ENCODE peak calls at places on chromosome 18, in five cellular contexts. W is GM12878, C is WTC11, Y is K562, N is HepG2. Q is an unnamed sample.

GRCh38 chr18:44958450-44958849 is 277.8 kb downstream of the SETBP1 start:
- DNase-seq in Y (no peak), C (no peak), W (no peak), N (no peak), Q (no peak)

GRCh38 chr18:4636957-4637356 is 181.8 kb upstream of the DLGAP1 start:
- DNase-seq in N (no peak), C (no peak), Y (no peak), W (no peak), Q (no peak)

GRCh38 chr18:29123706-29124530 is 947.0 kb upstream of the CDH2 start:
- DNase-seq in C (no peak), N (no peak), W (no peak), Y (no peak), Q (no peak)

GRCh38 chr18:48860276-48861180 is 90.2 kb downstream of the SMAD7 start:
- DNase-seq in C (peak), W (no peak), Y (no peak), N (no peak), Q (no peak)

GRCh38 chr18:58076052-58076451 is 32.0 kb downstream of the NEDD4L start:
- DNase-seq in Y (no peak), C (no peak), N (no peak), W (no peak), Q (no peak)

GRCh38 chr18:49464718-49465598 is 4.5 kb upstream of the DYM start:
- DNase-seq in Y (no peak), N (no peak), W (no peak), C (peak), Q (no peak)

GRCh38 chr18:78642561-78643398 is 336.8 kb upstream of the SALL3 start:
- DNase-seq in W (no peak), C (no peak), N (no peak), Y (no peak), Q (no peak)

GRCh38 chr18:10923225-10923624 is 226.1 kb downstream of the PIEZO2 start:
- DNase-seq in N (no peak), Y (no peak), C (no peak), W (no peak), Q (no peak)

GRCh38 chr18:68494802-68495560 is 219.9 kb downstream of the TMX3 start:
- DNase-seq in Y (no peak), N (no peak), W (no peak), C (no peak), Q (no peak)

GRCh38 chr18:7757175-7757574 is 190.1 kb downstream of the PTPRM start:
- DNase-seq in Y (no peak), W (no peak), N (no peak), C (no peak), Q (no peak)

GRCh38 chr18:48391863-48392262 is 17.3 kb downstream of the ZBTB7C start:
- DNase-seq in W (no peak), C (no peak), Y (no peak), N (no peak), Q (no peak)

GRCh38 chr18:58186258-58186948 is 142.4 kb downstream of the NEDD4L start:
- DNase-seq in C (no peak), N (no peak), W (no peak), Y (no peak), Q (peak)

GRCh38 chr18:67428805-67429204 is 87.7 kb downstream of the DSEL start:
- DNase-seq in N (no peak), C (no peak), Y (no peak), W (no peak), Q (no peak)

GRCh38 chr18:26089247-26090129 is 925 bp downstream of the SS18 start:
- DNase-seq in Y (peak), C (no peak), W (no peak), N (peak), Q (peak)

GRCh38 chr18:67865400-67865799 is 348.9 kb upstream of the DSEL start:
- DNase-seq in Y (no peak), W (no peak), N (no peak), C (no peak), Q (no peak)

GRCh38 chr18:13610517-13610916 is 115.8 kb downstream of the FAM210A start:
- DNase-seq in C (no peak), N (no peak), Y (no peak), W (no peak), Q (no peak)

GRCh38 chr18:34999734-35000397 is 41.3 kb upstream of the MAPRE2 start:
- DNase-seq in W (no peak), N (no peak), Y (no peak), C (no peak), Q (no peak)

GRCh38 chr18:13437034-13437433 is 218.5 kb downstream of the LDLRAD4 start:
- DNase-seq in C (no peak), Y (no peak), W (no peak), N (no peak), Q (no peak)

GRCh38 chr18:46715062-46715461 is 41.8 kb downstream of the ST8SIA5 start:
- DNase-seq in C (peak), W (no peak), N (no peak), Y (no peak), Q (no peak)

GRCh38 chr18:35890323-35890722 is 82.2 kb upstream of the RMP24 start:
- DNase-seq in W (no peak), C (no peak), N (no peak), Y (no peak), Q (no peak)

GRCh38 chr18:34223164-34223892 is 1.4 kb downstream of the NOL4 start:
- DNase-seq in Y (no peak), N (no peak), C (peak), W (no peak), Q (no peak)

GRCh38 chr18:7822435-7823425 is 255.6 kb downstream of the PTPRM start:
- DNase-seq in C (no peak), W (no peak), Y (no peak), N (no peak), Q (no peak)

GRCh38 chr18:57959278-57959677 is 84.7 kb upstream of the NEDD4L start:
- DNase-seq in Y (no peak), W (no peak), C (no peak), N (peak), Q (peak)

GRCh38 chr18:58606236-58606635 is 22.7 kb downstream of the ALPK2 start:
- DNase-seq in C (no peak), Y (no peak), W (no peak), N (peak), Q (no peak)

GRCh38 chr18:36811430-36811829 is 17.4 kb downstream of the TPGS2 start:
- DNase-seq in C (no peak), N (no peak), W (no peak), Y (peak), Q (no peak)

GRCh38 chr18:13629841-13630747 is 96.3 kb downstream of the FAM210A start:
- DNase-seq in N (peak), C (peak), W (peak), Y (peak), Q (peak)

GRCh38 chr18:10006261-10006903 is 92.6 kb downstream of the VAPA start:
- DNase-seq in W (no peak), C (no peak), N (no peak), Y (no peak), Q (no peak)

GRCh38 chr18:10526211-10526949 is 553 bp downstream of the NAPG start:
- DNase-seq in N (peak), C (peak), Y (peak), W (no peak), Q (peak)

GRCh38 chr18:51614033-51614432 is 416.6 kb upstream of the MEX3C start:
- DNase-seq in N (peak), W (no peak), Y (no peak), C (no peak), Q (peak)
- TF ChIP-seq ESRRA in N (no peak), W (no peak), Y (no peak), C (no peak), Q (no peak)

DNA sequence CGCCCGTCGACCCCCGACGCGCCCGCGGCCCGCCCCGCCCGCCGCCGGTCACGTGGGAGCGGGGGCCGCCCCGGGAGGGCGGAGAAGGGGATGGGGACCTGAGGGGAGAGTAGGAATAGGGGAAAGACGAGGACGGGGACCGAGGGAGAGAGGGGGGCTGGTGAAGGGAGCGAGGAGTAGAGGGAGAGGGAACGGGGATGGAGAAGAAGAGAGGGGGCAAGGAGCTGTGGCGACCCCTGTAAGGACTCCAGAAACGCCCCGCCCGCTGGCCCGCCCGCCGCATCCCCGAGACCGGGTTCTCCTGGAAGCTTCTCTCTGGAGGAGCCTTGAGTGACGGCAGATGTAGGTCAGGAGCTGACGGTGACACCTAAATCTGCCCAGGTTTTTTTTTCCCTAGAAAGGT is 615 bp downstream of the ADNP2 start:
- DNase-seq in Y (no peak), W (no peak), N (no peak), C (peak), Q (peak)
- TF ChIP-seq ESRRA in Y (no peak), W (no peak), N (no peak), C (no peak), Q (no peak)

DNA sequence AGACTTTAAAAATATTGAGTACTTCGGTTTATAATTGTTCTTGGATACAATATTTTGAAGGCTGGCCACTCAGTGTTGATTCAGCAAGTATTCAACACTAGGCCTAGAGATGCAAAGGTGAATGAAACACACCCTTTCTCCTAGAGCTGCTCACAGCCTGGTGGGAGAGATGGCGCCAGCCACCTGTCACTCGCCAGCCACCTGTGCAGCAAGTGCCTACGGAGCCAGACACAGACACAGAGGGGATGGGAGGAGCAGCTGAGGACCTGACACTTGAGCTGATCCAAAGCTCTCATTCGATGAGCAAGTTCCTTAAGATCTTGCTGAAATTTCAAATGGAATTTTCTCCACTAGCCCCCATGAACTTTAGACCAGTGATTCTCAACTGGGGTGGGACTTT is 151.1 kb upstream of the RIOK3 start:
- DNase-seq in Y (no peak), C (no peak), N (no peak), W (no peak), Q (no peak)
- TF ChIP-seq ESRRA in Y (no peak), C (no peak), N (no peak), W (no peak), Q (no peak)

GRCh38 chr18:39558658-39559057 is 1993.1 kb upstream of the CELF4 start:
- DNase-seq in C (no peak), N (no peak), W (no peak), Y (no peak), Q (no peak)

GRCh38 chr18:39555511-39555910 is 1989.9 kb upstream of the CELF4 start:
- DNase-seq in Y (no peak), C (no peak), N (no peak), W (no peak), Q (no peak)

GRCh38 chr18:39564716-39565115 is 1999.1 kb upstream of the CELF4 start:
- DNase-seq in N (no peak), C (no peak), W (no peak), Y (no peak), Q (no peak)

GRCh38 chr18:39561136-39561535 is 1995.5 kb upstream of the CELF4 start:
- DNase-seq in C (no peak), N (no peak), Y (no peak), W (no peak), Q (no peak)
- TF ChIP-seq ESRRA in C (no peak), N (no peak), Y (no peak), W (no peak), Q (no peak)

GRCh38 chr18:54942569-54942968 is 16.7 kb downstream of the CCDC68 start:
- DNase-seq in N (no peak), Y (no peak), C (no peak), W (no peak), Q (no peak)
- TF ChIP-seq ESRRA in N (no peak), Y (no peak), C (no peak), W (no peak), Q (no peak)